ENCODE peak calls at places on chromosomes 7 and 10, in six cellular contexts. One of them, this sample, is unnamed.

GRCh38 chr7:155349601-155350331 is 52.1 kb downstream of the INSIG1 start:
- DNase-seq in fibroblast of mammary gland: no peak
- DNase-seq in KBM-7: no peak
- DNase-seq in activated CD4-positive, alpha-beta T cell treated with anti-CD3 and anti-CD28 coated beads, Interleukin-2, amount 50 U/mL, for 1 hour: no peak
- DNase-seq in Calu3: no peak
- DNase-seq in heart right ventricle: no peak
- DNase-seq in this sample: no peak

GRCh38 chr7:48611993-48612392 is 312.4 kb upstream of the CDC14C start:
- DNase-seq in fibroblast of mammary gland: no peak
- DNase-seq in KBM-7: no peak
- DNase-seq in activated CD4-positive, alpha-beta T cell treated with anti-CD3 and anti-CD28 coated beads, Interleukin-2, amount 50 U/mL, for 1 hour: no peak
- DNase-seq in Calu3: no peak
- DNase-seq in heart right ventricle: no peak
- DNase-seq in this sample: no peak

GRCh38 chr10:115979576-115979975 is 293.4 kb downstream of the GFRA1 start:
- DNase-seq in fibroblast of mammary gland: no peak
- DNase-seq in KBM-7: no peak
- DNase-seq in activated CD4-positive, alpha-beta T cell treated with anti-CD3 and anti-CD28 coated beads, Interleukin-2, amount 50 U/mL, for 1 hour: no peak
- DNase-seq in Calu3: no peak
- DNase-seq in heart right ventricle: no peak
- DNase-seq in this sample: no peak

GRCh38 chr7:36037121-36037662 is 115.9 kb upstream of the EEPD1 start:
- DNase-seq in fibroblast of mammary gland: peak
- DNase-seq in KBM-7: peak
- DNase-seq in activated CD4-positive, alpha-beta T cell treated with anti-CD3 and anti-CD28 coated beads, Interleukin-2, amount 50 U/mL, for 1 hour: no peak
- DNase-seq in Calu3: peak
- DNase-seq in heart right ventricle: peak
- DNase-seq in this sample: no peak

GRCh38 chr7:84232653-84233052 is 38.1 kb upstream of the SEMA3A start:
- DNase-seq in fibroblast of mammary gland: peak
- DNase-seq in KBM-7: no peak
- DNase-seq in activated CD4-positive, alpha-beta T cell treated with anti-CD3 and anti-CD28 coated beads, Interleukin-2, amount 50 U/mL, for 1 hour: no peak
- DNase-seq in Calu3: no peak
- DNase-seq in heart right ventricle: no peak
- DNase-seq in this sample: no peak

GRCh38 chr10:22711373-22711772 is 3.0 kb downstream of the PIP4K2A start:
- DNase-seq in fibroblast of mammary gland: no peak
- DNase-seq in KBM-7: no peak
- DNase-seq in activated CD4-positive, alpha-beta T cell treated with anti-CD3 and anti-CD28 coated beads, Interleukin-2, amount 50 U/mL, for 1 hour: no peak
- DNase-seq in Calu3: no peak
- DNase-seq in heart right ventricle: no peak
- DNase-seq in this sample: no peak

GRCh38 chr7:82179311-82179710 is 264.3 kb downstream of the CACNA2D1 start:
- DNase-seq in fibroblast of mammary gland: no peak
- DNase-seq in KBM-7: no peak
- DNase-seq in activated CD4-positive, alpha-beta T cell treated with anti-CD3 and anti-CD28 coated beads, Interleukin-2, amount 50 U/mL, for 1 hour: no peak
- DNase-seq in Calu3: no peak
- DNase-seq in heart right ventricle: no peak
- DNase-seq in this sample: no peak

GRCh38 chr7:95798401-95798930 is 26.1 kb downstream of the DYNC1I1 start:
- DNase-seq in fibroblast of mammary gland: peak
- DNase-seq in KBM-7: no peak
- DNase-seq in activated CD4-positive, alpha-beta T cell treated with anti-CD3 and anti-CD28 coated beads, Interleukin-2, amount 50 U/mL, for 1 hour: no peak
- DNase-seq in Calu3: no peak
- DNase-seq in heart right ventricle: no peak
- DNase-seq in this sample: no peak

GRCh38 chr10:128011059-128011979 is 104.4 kb downstream of the PTPRE start:
- DNase-seq in fibroblast of mammary gland: peak
- DNase-seq in KBM-7: peak
- DNase-seq in activated CD4-positive, alpha-beta T cell treated with anti-CD3 and anti-CD28 coated beads, Interleukin-2, amount 50 U/mL, for 1 hour: peak
- DNase-seq in Calu3: peak
- DNase-seq in heart right ventricle: peak
- DNase-seq in this sample: peak

GRCh38 chr10:117112220-117112619 is 25.9 kb downstream of the VAX1 start:
- DNase-seq in fibroblast of mammary gland: no peak
- DNase-seq in KBM-7: no peak
- DNase-seq in activated CD4-positive, alpha-beta T cell treated with anti-CD3 and anti-CD28 coated beads, Interleukin-2, amount 50 U/mL, for 1 hour: no peak
- DNase-seq in Calu3: no peak
- DNase-seq in heart right ventricle: no peak
- DNase-seq in this sample: no peak

GRCh38 chr10:7666253-7667023 is at the start of gene ITIH5:
- DNase-seq in fibroblast of mammary gland: no peak
- DNase-seq in KBM-7: peak
- DNase-seq in activated CD4-positive, alpha-beta T cell treated with anti-CD3 and anti-CD28 coated beads, Interleukin-2, amount 50 U/mL, for 1 hour: no peak
- DNase-seq in Calu3: peak
- DNase-seq in heart right ventricle: peak
- DNase-seq in this sample: no peak

GRCh38 chr7:14988941-14989340 is 86.4 kb upstream of the DGKB start:
- DNase-seq in fibroblast of mammary gland: peak
- DNase-seq in KBM-7: no peak
- DNase-seq in activated CD4-positive, alpha-beta T cell treated with anti-CD3 and anti-CD28 coated beads, Interleukin-2, amount 50 U/mL, for 1 hour: no peak
- DNase-seq in Calu3: no peak
- DNase-seq in heart right ventricle: no peak
- DNase-seq in this sample: no peak

GRCh38 chr10:69479241-69479730 is 28.0 kb downstream of the TSPAN15 start:
- DNase-seq in fibroblast of mammary gland: no peak
- DNase-seq in KBM-7: peak
- DNase-seq in activated CD4-positive, alpha-beta T cell treated with anti-CD3 and anti-CD28 coated beads, Interleukin-2, amount 50 U/mL, for 1 hour: no peak
- DNase-seq in Calu3: no peak
- DNase-seq in heart right ventricle: peak
- DNase-seq in this sample: no peak

GRCh38 chr7:157780312-157780711 is 443.5 kb downstream of the DNAJB6 start:
- DNase-seq in fibroblast of mammary gland: no peak
- DNase-seq in KBM-7: no peak
- DNase-seq in activated CD4-positive, alpha-beta T cell treated with anti-CD3 and anti-CD28 coated beads, Interleukin-2, amount 50 U/mL, for 1 hour: no peak
- DNase-seq in Calu3: no peak
- DNase-seq in heart right ventricle: no peak
- DNase-seq in this sample: no peak

GRCh38 chr7:95026018-95026417 is 118.6 kb downstream of the PPP1R9A start:
- DNase-seq in fibroblast of mammary gland: no peak
- DNase-seq in KBM-7: no peak
- DNase-seq in activated CD4-positive, alpha-beta T cell treated with anti-CD3 and anti-CD28 coated beads, Interleukin-2, amount 50 U/mL, for 1 hour: no peak
- DNase-seq in Calu3: no peak
- DNase-seq in heart right ventricle: no peak
- DNase-seq in this sample: no peak

GRCh38 chr10:116742367-116743265 is at the start of gene HSPA12A:
- DNase-seq in fibroblast of mammary gland: peak
- DNase-seq in KBM-7: peak
- DNase-seq in activated CD4-positive, alpha-beta T cell treated with anti-CD3 and anti-CD28 coated beads, Interleukin-2, amount 50 U/mL, for 1 hour: peak
- DNase-seq in Calu3: peak
- DNase-seq in heart right ventricle: peak
- DNase-seq in this sample: peak

GRCh38 chr10:88152720-88153119 is 289.3 kb downstream of the PTEN start:
- DNase-seq in fibroblast of mammary gland: peak
- DNase-seq in KBM-7: no peak
- DNase-seq in activated CD4-positive, alpha-beta T cell treated with anti-CD3 and anti-CD28 coated beads, Interleukin-2, amount 50 U/mL, for 1 hour: no peak
- DNase-seq in Calu3: peak
- DNase-seq in heart right ventricle: no peak
- DNase-seq in this sample: no peak

GRCh38 chr7:12942599-12942998 is 255.2 kb downstream of the ARL4A start:
- DNase-seq in fibroblast of mammary gland: no peak
- DNase-seq in KBM-7: no peak
- DNase-seq in activated CD4-positive, alpha-beta T cell treated with anti-CD3 and anti-CD28 coated beads, Interleukin-2, amount 50 U/mL, for 1 hour: no peak
- DNase-seq in Calu3: no peak
- DNase-seq in heart right ventricle: no peak
- DNase-seq in this sample: no peak

GRCh38 chr10:126203746-126204145 is 184.5 kb downstream of the ADAM12 start:
- DNase-seq in fibroblast of mammary gland: no peak
- DNase-seq in KBM-7: no peak
- DNase-seq in activated CD4-positive, alpha-beta T cell treated with anti-CD3 and anti-CD28 coated beads, Interleukin-2, amount 50 U/mL, for 1 hour: no peak
- DNase-seq in Calu3: no peak
- DNase-seq in heart right ventricle: no peak
- DNase-seq in this sample: no peak

GRCh38 chr10:104580321-104580720 is 60.8 kb upstream of the SORCS3 start:
- DNase-seq in fibroblast of mammary gland: peak
- DNase-seq in KBM-7: no peak
- DNase-seq in activated CD4-positive, alpha-beta T cell treated with anti-CD3 and anti-CD28 coated beads, Interleukin-2, amount 50 U/mL, for 1 hour: no peak
- DNase-seq in Calu3: no peak
- DNase-seq in heart right ventricle: no peak
- DNase-seq in this sample: no peak

GRCh38 chr7:123770378-123770777 is 21.6 kb upstream of the WASL start:
- DNase-seq in fibroblast of mammary gland: peak
- DNase-seq in KBM-7: no peak
- DNase-seq in activated CD4-positive, alpha-beta T cell treated with anti-CD3 and anti-CD28 coated beads, Interleukin-2, amount 50 U/mL, for 1 hour: no peak
- DNase-seq in Calu3: peak
- DNase-seq in heart right ventricle: no peak
- DNase-seq in this sample: no peak

GRCh38 chr7:141354251-141354650 is 197.0 kb upstream of the AGK start:
- DNase-seq in fibroblast of mammary gland: peak
- DNase-seq in KBM-7: no peak
- DNase-seq in activated CD4-positive, alpha-beta T cell treated with anti-CD3 and anti-CD28 coated beads, Interleukin-2, amount 50 U/mL, for 1 hour: no peak
- DNase-seq in Calu3: no peak
- DNase-seq in heart right ventricle: no peak
- DNase-seq in this sample: no peak

GRCh38 chr7:44310221-44310848 is 15.1 kb downstream of the CAMK2B start:
- DNase-seq in fibroblast of mammary gland: no peak
- DNase-seq in KBM-7: no peak
- DNase-seq in activated CD4-positive, alpha-beta T cell treated with anti-CD3 and anti-CD28 coated beads, Interleukin-2, amount 50 U/mL, for 1 hour: no peak
- DNase-seq in Calu3: no peak
- DNase-seq in heart right ventricle: no peak
- DNase-seq in this sample: no peak

GRCh38 chr10:68759223-68759863 is 38.3 kb downstream of the CCAR1 start:
- DNase-seq in fibroblast of mammary gland: no peak
- DNase-seq in KBM-7: no peak
- DNase-seq in activated CD4-positive, alpha-beta T cell treated with anti-CD3 and anti-CD28 coated beads, Interleukin-2, amount 50 U/mL, for 1 hour: no peak
- DNase-seq in Calu3: no peak
- DNase-seq in heart right ventricle: no peak
- DNase-seq in this sample: no peak

GRCh38 chr10:63799511-63799910 is 278.3 kb downstream of the REEP3 start:
- DNase-seq in fibroblast of mammary gland: no peak
- DNase-seq in KBM-7: no peak
- DNase-seq in activated CD4-positive, alpha-beta T cell treated with anti-CD3 and anti-CD28 coated beads, Interleukin-2, amount 50 U/mL, for 1 hour: no peak
- DNase-seq in Calu3: no peak
- DNase-seq in heart right ventricle: no peak
- DNase-seq in this sample: no peak

GRCh38 chr10:102064868-102065560 is at the start of gene HPS6:
- DNase-seq in fibroblast of mammary gland: peak
- DNase-seq in KBM-7: peak
- DNase-seq in activated CD4-positive, alpha-beta T cell treated with anti-CD3 and anti-CD28 coated beads, Interleukin-2, amount 50 U/mL, for 1 hour: peak
- DNase-seq in Calu3: peak
- DNase-seq in heart right ventricle: peak
- DNase-seq in this sample: peak

GRCh38 chr7:80047856-80048459 is 86.7 kb upstream of the GNAI1 start:
- DNase-seq in fibroblast of mammary gland: peak
- DNase-seq in KBM-7: no peak
- DNase-seq in activated CD4-positive, alpha-beta T cell treated with anti-CD3 and anti-CD28 coated beads, Interleukin-2, amount 50 U/mL, for 1 hour: no peak
- DNase-seq in Calu3: no peak
- DNase-seq in heart right ventricle: no peak
- DNase-seq in this sample: no peak

GRCh38 chr7:148669907-148670306 is 28.8 kb upstream of the CUL1 start:
- DNase-seq in fibroblast of mammary gland: no peak
- DNase-seq in KBM-7: peak
- DNase-seq in activated CD4-positive, alpha-beta T cell treated with anti-CD3 and anti-CD28 coated beads, Interleukin-2, amount 50 U/mL, for 1 hour: no peak
- DNase-seq in Calu3: no peak
- DNase-seq in heart right ventricle: no peak
- DNase-seq in this sample: no peak

GRCh38 chr7:23616593-23616992 is 19.4 kb downstream of the CCDC126 start:
- DNase-seq in fibroblast of mammary gland: no peak
- DNase-seq in KBM-7: no peak
- DNase-seq in activated CD4-positive, alpha-beta T cell treated with anti-CD3 and anti-CD28 coated beads, Interleukin-2, amount 50 U/mL, for 1 hour: no peak
- DNase-seq in Calu3: no peak
- DNase-seq in heart right ventricle: no peak
- DNase-seq in this sample: no peak

GRCh38 chr10:116470768-116471415 is 43.2 kb downstream of the PNLIPRP3 start:
- DNase-seq in fibroblast of mammary gland: no peak
- DNase-seq in KBM-7: peak
- DNase-seq in activated CD4-positive, alpha-beta T cell treated with anti-CD3 and anti-CD28 coated beads, Interleukin-2, amount 50 U/mL, for 1 hour: no peak
- DNase-seq in Calu3: peak
- DNase-seq in heart right ventricle: no peak
- DNase-seq in this sample: no peak

GRCh38 chr7:40884226-40884625 is 749.4 kb downstream of the SUGCT start:
- DNase-seq in fibroblast of mammary gland: peak
- DNase-seq in KBM-7: no peak
- DNase-seq in activated CD4-positive, alpha-beta T cell treated with anti-CD3 and anti-CD28 coated beads, Interleukin-2, amount 50 U/mL, for 1 hour: no peak
- DNase-seq in Calu3: no peak
- DNase-seq in heart right ventricle: no peak
- DNase-seq in this sample: no peak